ENCODE peak calls at places on chromosomes 7 and 10, in four cellular contexts. F, B, V and C are unnamed samples.

GRCh38 chr7:55325371-55325792 is 39.8 kb upstream of the LANCL2 start:
- DNase-seq in F (peak; percentile 95), B (peak; percentile 71), V (peak; percentile 93), C (no peak)

GRCh38 chr7:157519246-157519645 is 182.4 kb downstream of the DNAJB6 start:
- DNase-seq in F (no peak), B (no peak), V (no peak), C (no peak)

GRCh38 chr7:79272066-79272669 is 181.3 kb downstream of the MAGI2 start:
- DNase-seq in F (peak; percentile 63), B (peak; percentile 43), V (peak; percentile 36), C (no peak)

GRCh38 chr7:131605280-131605878 is 49.0 kb upstream of the PODXL start:
- DNase-seq in F (peak; percentile 34), B (no peak), V (no peak), C (no peak)

GRCh38 chr10:12869427-12869826 is 132.1 kb downstream of the CCDC3 start:
- DNase-seq in F (peak; percentile 15), B (no peak), V (no peak), C (no peak)

GRCh38 chr7:155844019-155844453 is 31.8 kb upstream of the SHH start:
- DNase-seq in F (peak; percentile 20), B (no peak), V (no peak), C (no peak)

GRCh38 chr10:46528675-46529615 is 27.5 kb downstream of the GPRIN2 start:
- DNase-seq in F (no peak), B (no peak), V (no peak), C (no peak)

GRCh38 chr10:63236113-63236935 is 103.2 kb downstream of the NRBF2 start:
- DNase-seq in F (peak; percentile 80), B (peak; percentile 85), V (peak; percentile 90), C (no peak)

GRCh38 chr7:101677421-101678137 is 48.5 kb upstream of the MYL10 start:
- DNase-seq in F (no peak), B (no peak), V (no peak), C (no peak)

GRCh38 chr10:97538839-97539238 is 33.7 kb upstream of the ANKRD2 start:
- DNase-seq in F (no peak), B (no peak), V (no peak), C (no peak)

GRCh38 chr7:101740981-101741725 is 76.3 kb upstream of the CUX1 start:
- DNase-seq in F (peak; percentile 53), B (no peak), V (no peak), C (no peak)

GRCh38 chr10:5293691-5294550 is 70.8 kb upstream of the UCN3 start:
- DNase-seq in F (peak; percentile 59), B (no peak), V (peak; percentile 60), C (peak; percentile 60)

GRCh38 chr10:15015451-15015850 is 28.3 kb upstream of the OLAH start:
- DNase-seq in F (no peak), B (no peak), V (no peak), C (no peak)

GRCh38 chr7:97006146-97006950 is 995 bp downstream of the DLX6 start:
- DNase-seq in F (peak; percentile 51), B (no peak), V (no peak), C (no peak)

GRCh38 chr10:1978593-1978992 is 241.3 kb upstream of the ADARB2 start:
- DNase-seq in F (no peak), B (no peak), V (no peak), C (no peak)

GRCh38 chr7:128833148-128833938 is 3.1 kb downstream of the FLNC start:
- DNase-seq in F (peak; percentile 90), B (no peak), V (peak; percentile 83), C (no peak)

GRCh38 chr7:100654908-100655831 is 1.1 kb downstream of the ACTL6B start:
- DNase-seq in F (no peak), B (no peak), V (no peak), C (no peak)

GRCh38 chr7:135773451-135773850 is 24.8 kb upstream of the FAM180A start:
- DNase-seq in F (no peak), B (peak; percentile 58), V (no peak), C (no peak)

GRCh38 chr10:125124907-125125306 is 35.5 kb downstream of the CTBP2 start:
- DNase-seq in F (no peak), B (no peak), V (no peak), C (no peak)

GRCh38 chr7:63931985-63932577 is 66.6 kb upstream of the ZNF722 start:
- DNase-seq in F (no peak), B (no peak), V (no peak), C (no peak)

GRCh38 chr7:101815826-101816488 is 1.5 kb upstream of the CUX1 start:
- DNase-seq in F (peak; percentile 89), B (no peak), V (peak; percentile 64), C (peak; percentile 64)

GRCh38 chr10:26269754-26270153 is 53.2 kb downstream of the GAD2 start:
- DNase-seq in F (peak; percentile 40), B (no peak), V (peak; percentile 6), C (no peak)

GRCh38 chr7:24825931-24826661 is 68.8 kb upstream of the GSDME start:
- DNase-seq in F (peak; percentile 58), B (no peak), V (peak; percentile 41), C (no peak)

GRCh38 chr10:70886921-70887665 is 1.3 kb downstream of the PCBD1 start:
- DNase-seq in F (no peak), B (no peak), V (no peak), C (no peak)

GRCh38 chr10:61903184-61903990 is 1.9 kb downstream of the ARID5B start:
- DNase-seq in F (peak; percentile 74), B (no peak), V (peak; percentile 36), C (peak; percentile 68)

GRCh38 chr7:99137418-99138180 is 6.3 kb downstream of the SMURF1 start:
- DNase-seq in F (peak; percentile 84), B (peak; percentile 69), V (peak; percentile 74), C (no peak)

GRCh38 chr7:26686448-26686981 is 177.9 kb downstream of the SKAP2 start:
- DNase-seq in F (peak; percentile 50), B (no peak), V (peak; percentile 25), C (no peak)

GRCh38 chr10:35735412-35735811 is 93.3 kb upstream of the FZD8 start:
- DNase-seq in F (peak; percentile 25), B (no peak), V (peak; percentile 47), C (no peak)

GRCh38 chr7:77907281-77907680 is 108.7 kb downstream of the PHTF2 start:
- DNase-seq in F (no peak), B (no peak), V (no peak), C (no peak)

GRCh38 chr10:124298891-124299290 is 119.8 kb downstream of the OAT start:
- DNase-seq in F (no peak), B (no peak), V (no peak), C (no peak)

DNA sequence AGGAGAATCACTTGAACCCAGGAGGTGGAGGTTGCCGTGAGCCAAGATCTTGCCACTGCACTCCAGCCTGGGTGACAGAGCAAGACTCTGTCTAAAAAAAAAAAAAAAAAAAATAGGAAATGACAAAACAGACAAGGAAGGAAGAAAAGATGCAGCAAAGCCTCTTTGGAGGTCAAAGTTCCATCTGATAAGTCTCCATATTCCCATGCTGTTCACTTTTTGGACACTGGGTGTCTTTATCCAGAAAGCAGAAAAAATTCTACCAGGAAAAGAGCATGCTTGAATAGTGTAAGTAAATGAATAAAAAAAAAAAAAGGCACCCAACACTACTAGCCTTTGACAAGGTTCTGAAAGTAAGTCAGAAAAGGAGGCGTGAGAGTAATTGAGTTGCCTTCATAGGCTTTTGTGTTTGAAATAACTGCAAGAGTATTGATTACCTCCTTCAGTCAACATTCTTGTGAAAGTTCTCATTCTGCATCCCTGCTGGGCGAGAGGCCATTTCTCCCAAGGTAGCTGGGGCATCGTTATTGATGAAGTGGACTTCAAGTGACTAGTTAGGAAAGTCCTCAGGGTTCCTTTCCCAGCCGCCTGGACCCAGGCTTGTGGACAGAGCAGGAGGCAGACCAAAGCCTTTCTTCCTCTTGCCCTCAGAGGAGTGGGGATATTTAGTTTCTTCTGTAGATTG is 133.3 kb upstream of the KIF5B start:
- DNase-seq in F (peak; percentile 39), B (no peak), V (peak; percentile 64), C (no peak)
- TF ChIP-seq CTCF in F (peak; percentile 22), B (no peak), V (peak; percentile 62), C (no peak)

GRCh38 chr7:43729214-43729923 is at the start of gene COA1:
- DNase-seq in F (peak; percentile 95), B (peak; percentile 69), V (peak; percentile 85), C (peak; percentile 74)
- TF ChIP-seq CTCF in F (peak; percentile 13), B (no peak), V (peak; percentile 33), C (peak; percentile 13)

DNA sequence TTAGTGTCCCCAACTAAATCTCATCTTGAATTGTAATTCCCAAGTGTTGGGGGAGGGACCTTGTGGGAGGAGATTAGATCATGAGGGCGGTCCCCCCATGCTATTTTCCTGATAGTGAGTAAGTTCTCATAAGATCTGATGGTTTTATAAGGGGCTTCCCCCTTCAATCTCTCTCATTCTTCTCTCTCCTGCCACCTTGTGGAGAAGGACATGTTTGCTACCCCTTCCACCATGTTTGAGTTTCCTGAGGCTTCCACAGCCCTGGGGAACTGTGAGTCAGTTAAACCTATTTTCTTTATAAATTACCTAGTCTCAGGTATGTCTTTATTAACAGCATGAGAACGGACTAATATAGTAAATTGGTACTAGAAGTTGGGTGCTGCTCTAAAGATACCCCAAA is 365.6 kb downstream of the ANKRD7 start:
- DNase-seq in F (no peak), B (no peak), V (no peak), C (no peak)
- TF ChIP-seq CTCF in F (no peak), B (peak; percentile 13), V (peak; percentile 20), C (no peak)

GRCh38 chr10:112026438-112026837 is 157.1 kb downstream of the GPAM start:
- DNase-seq in F (no peak), B (no peak), V (no peak), C (no peak)
- TF ChIP-seq CTCF in F (no peak), B (no peak), V (peak; percentile 10), C (no peak)

GRCh38 chr10:93146336-93146735 is 72.6 kb downstream of the CYP26A1 start:
- DNase-seq in F (no peak), B (no peak), V (no peak), C (no peak)

GRCh38 chr10:93138113-93138870 is 64.6 kb downstream of the CYP26A1 start:
- DNase-seq in F (no peak), B (no peak), V (no peak), C (no peak)

GRCh38 chr10:93139059-93139658 is 65.5 kb downstream of the CYP26A1 start:
- DNase-seq in F (peak; percentile 14), B (no peak), V (no peak), C (no peak)

GRCh38 chr10:93143286-93143685 is 69.6 kb downstream of the CYP26A1 start:
- DNase-seq in F (no peak), B (no peak), V (no peak), C (no peak)

GRCh38 chr10:93142534-93142933 is 68.8 kb downstream of the CYP26A1 start:
- DNase-seq in F (no peak), B (no peak), V (no peak), C (no peak)
- TF ChIP-seq CTCF in F (no peak), B (no peak), V (no peak), C (no peak)